ENCODE peak calls at places on chromosomes 1 and 21, in five cellular contexts. One of them, this sample, is unnamed.

GRCh38 chr1:20981903-20982695 is 194.6 kb downstream of the EIF4G3 start:
- DNase-seq in dorsolateral prefrontal cortex: no peak
- DNase-seq in GM06990: no peak
- DNase-seq in astrocyte: peak; percentile 44
- DNase-seq in A549: peak; percentile 14
- DNase-seq in this sample: no peak

GRCh38 chr1:175373786-175374623 is 181.4 kb upstream of the KIAA0040 start:
- DNase-seq in dorsolateral prefrontal cortex: peak; percentile 22
- DNase-seq in GM06990: no peak
- DNase-seq in astrocyte: no peak
- DNase-seq in A549: peak; percentile 12
- DNase-seq in this sample: no peak

GRCh38 chr1:234564035-234565029 is 45.6 kb downstream of the IRF2BP2 start:
- DNase-seq in dorsolateral prefrontal cortex: no peak
- DNase-seq in GM06990: no peak
- DNase-seq in astrocyte: peak; percentile 97
- DNase-seq in A549: peak; percentile 83
- DNase-seq in this sample: no peak

GRCh38 chr21:32096411-32096810 is 182.4 kb downstream of the MIS18A start:
- DNase-seq in dorsolateral prefrontal cortex: no peak
- DNase-seq in GM06990: no peak
- DNase-seq in astrocyte: no peak
- DNase-seq in A549: peak; percentile 18
- DNase-seq in this sample: no peak

GRCh38 chr1:245682638-245683376 is 528.0 kb downstream of the KIF26B start:
- DNase-seq in dorsolateral prefrontal cortex: peak; percentile 49
- DNase-seq in GM06990: no peak
- DNase-seq in astrocyte: no peak
- DNase-seq in A549: no peak
- DNase-seq in this sample: no peak

GRCh38 chr1:56578963-56579875 is at the start of gene PLPP3:
- DNase-seq in dorsolateral prefrontal cortex: peak; percentile 14
- DNase-seq in GM06990: peak; percentile 78
- DNase-seq in astrocyte: peak; percentile 89
- DNase-seq in A549: peak; percentile 88
- DNase-seq in this sample: no peak

GRCh38 chr1:201123866-201124265 is 3.1 kb downstream of the ASCL5 start:
- DNase-seq in dorsolateral prefrontal cortex: no peak
- DNase-seq in GM06990: no peak
- DNase-seq in astrocyte: no peak
- DNase-seq in A549: no peak
- DNase-seq in this sample: no peak

GRCh38 chr1:176803596-176803995 is 340.6 kb downstream of the PAPPA2 start:
- DNase-seq in dorsolateral prefrontal cortex: no peak
- DNase-seq in GM06990: no peak
- DNase-seq in astrocyte: no peak
- DNase-seq in A549: no peak
- DNase-seq in this sample: no peak

GRCh38 chr1:228400237-228400651 is 6.4 kb downstream of the TRIM11 start:
- DNase-seq in dorsolateral prefrontal cortex: no peak
- DNase-seq in GM06990: no peak
- DNase-seq in astrocyte: no peak
- DNase-seq in A549: no peak
- DNase-seq in this sample: no peak

GRCh38 chr1:29538586-29538985 is 302.3 kb downstream of the PTPRU start:
- DNase-seq in dorsolateral prefrontal cortex: no peak
- DNase-seq in GM06990: no peak
- DNase-seq in astrocyte: no peak
- DNase-seq in A549: no peak
- DNase-seq in this sample: no peak

GRCh38 chr1:227447531-227447990 is 115.8 kb upstream of the ZNF678 start:
- DNase-seq in dorsolateral prefrontal cortex: no peak
- DNase-seq in GM06990: no peak
- DNase-seq in astrocyte: peak; percentile 12
- DNase-seq in A549: no peak
- DNase-seq in this sample: no peak

GRCh38 chr1:184558691-184559090 is 171.9 kb downstream of the C1orf21 start:
- DNase-seq in dorsolateral prefrontal cortex: no peak
- DNase-seq in GM06990: no peak
- DNase-seq in astrocyte: no peak
- DNase-seq in A549: no peak
- DNase-seq in this sample: no peak

GRCh38 chr1:226603030-226603960 is 54.7 kb downstream of the STUM start:
- DNase-seq in dorsolateral prefrontal cortex: peak; percentile 88
- DNase-seq in GM06990: no peak
- DNase-seq in astrocyte: peak; percentile 13
- DNase-seq in A549: no peak
- DNase-seq in this sample: no peak

GRCh38 chr1:39063775-39064174 is 37.6 kb downstream of the NDUFS5 start:
- DNase-seq in dorsolateral prefrontal cortex: no peak
- DNase-seq in GM06990: no peak
- DNase-seq in astrocyte: no peak
- DNase-seq in A549: no peak
- DNase-seq in this sample: no peak

GRCh38 chr1:95018602-95019369 is 54.0 kb downstream of the ALG14 start:
- DNase-seq in dorsolateral prefrontal cortex: no peak
- DNase-seq in GM06990: no peak
- DNase-seq in astrocyte: peak; percentile 72
- DNase-seq in A549: no peak
- DNase-seq in this sample: no peak

GRCh38 chr1:3405974-3406867 is 48.2 kb upstream of the ARHGEF16 start:
- DNase-seq in dorsolateral prefrontal cortex: no peak
- DNase-seq in GM06990: no peak
- DNase-seq in astrocyte: no peak
- DNase-seq in A549: no peak
- DNase-seq in this sample: no peak

GRCh38 chr1:210394281-210394798 is 65.6 kb downstream of the HHAT start:
- DNase-seq in dorsolateral prefrontal cortex: no peak
- DNase-seq in GM06990: no peak
- DNase-seq in astrocyte: peak; percentile 87
- DNase-seq in A549: no peak
- DNase-seq in this sample: no peak

GRCh38 chr1:16967095-16967567 is 13.3 kb downstream of the MFAP2 start:
- DNase-seq in dorsolateral prefrontal cortex: no peak
- DNase-seq in GM06990: no peak
- DNase-seq in astrocyte: peak; percentile 83
- DNase-seq in A549: no peak
- DNase-seq in this sample: no peak

GRCh38 chr1:8330271-8331125 is 12.6 kb downstream of the SLC45A1 start:
- DNase-seq in dorsolateral prefrontal cortex: no peak
- DNase-seq in GM06990: no peak
- DNase-seq in astrocyte: no peak
- DNase-seq in A549: no peak
- DNase-seq in this sample: no peak

GRCh38 chr1:185017338-185017737 is 28.0 kb upstream of the RNF2 start:
- DNase-seq in dorsolateral prefrontal cortex: no peak
- DNase-seq in GM06990: no peak
- DNase-seq in astrocyte: peak; percentile 90
- DNase-seq in A549: peak; percentile 65
- DNase-seq in this sample: no peak

GRCh38 chr1:179208681-179209477 is 20.6 kb downstream of the ABL2 start:
- DNase-seq in dorsolateral prefrontal cortex: no peak
- DNase-seq in GM06990: no peak
- DNase-seq in astrocyte: no peak
- DNase-seq in A549: no peak
- DNase-seq in this sample: no peak

GRCh38 chr1:170659404-170660035 is 4.4 kb upstream of the PRRX1 start:
- DNase-seq in dorsolateral prefrontal cortex: no peak
- DNase-seq in GM06990: no peak
- DNase-seq in astrocyte: no peak
- DNase-seq in A549: no peak
- DNase-seq in this sample: no peak

GRCh38 chr1:67118191-67118590 is 16.6 kb downstream of the C1orf141 start:
- DNase-seq in dorsolateral prefrontal cortex: no peak
- DNase-seq in GM06990: no peak
- DNase-seq in astrocyte: peak; percentile 14
- DNase-seq in A549: no peak
- DNase-seq in this sample: no peak

GRCh38 chr1:169989246-169989645 is 85.2 kb downstream of the KIFAP3 start:
- DNase-seq in dorsolateral prefrontal cortex: no peak
- DNase-seq in GM06990: no peak
- DNase-seq in astrocyte: no peak
- DNase-seq in A549: no peak
- DNase-seq in this sample: no peak

GRCh38 chr1:2516124-2516523 is 10.3 kb downstream of the PANK4 start:
- DNase-seq in dorsolateral prefrontal cortex: no peak
- DNase-seq in GM06990: no peak
- DNase-seq in astrocyte: no peak
- DNase-seq in A549: no peak
- DNase-seq in this sample: no peak

GRCh38 chr1:15101112-15101760 is 52.3 kb upstream of the TMEM51 start:
- DNase-seq in dorsolateral prefrontal cortex: no peak
- DNase-seq in GM06990: no peak
- DNase-seq in astrocyte: no peak
- DNase-seq in A549: no peak
- DNase-seq in this sample: no peak

DNA sequence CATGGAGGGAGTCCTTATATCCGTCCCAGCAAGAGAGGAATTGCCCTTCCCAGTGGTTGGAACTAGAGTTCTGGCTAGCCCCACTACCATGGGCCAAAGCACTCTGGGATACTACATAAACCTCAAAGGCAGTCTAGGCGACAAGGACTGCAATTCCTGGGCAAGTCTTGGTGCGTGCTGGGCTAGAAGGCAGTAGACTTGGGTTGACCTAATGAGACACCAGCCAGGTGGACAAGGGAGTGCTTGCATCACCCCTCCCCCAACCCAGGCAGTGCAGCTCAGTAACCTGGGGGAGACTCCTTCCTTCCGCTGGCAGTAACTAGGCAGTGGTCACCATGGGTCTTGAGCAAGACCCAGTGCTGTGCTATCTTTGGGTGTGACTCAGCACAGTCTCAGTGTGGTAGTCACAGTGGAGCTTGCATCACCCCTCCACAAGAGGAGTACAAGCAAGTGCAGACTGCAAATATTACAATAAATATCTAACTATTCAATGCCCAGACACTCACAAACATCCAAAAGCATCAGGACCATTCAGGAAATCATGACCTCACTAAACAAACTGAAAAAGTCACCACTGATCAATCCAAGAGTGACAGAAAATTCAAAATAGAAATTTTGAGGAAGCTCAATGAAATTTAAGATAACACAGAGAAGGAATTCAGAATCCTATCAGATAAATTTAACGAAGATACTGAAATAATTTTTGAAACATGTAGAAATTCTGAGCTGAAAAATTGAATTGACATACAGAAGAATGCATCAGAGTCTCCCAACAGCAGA is 84.7 kb upstream of the LYPLAL1 start:
- DNase-seq in dorsolateral prefrontal cortex: no peak
- DNase-seq in GM06990: peak; percentile 62
- DNase-seq in astrocyte: peak; percentile 95
- DNase-seq in A549: peak; percentile 97
- DNase-seq in this sample: peak; percentile 80
- H3K4me3 ChIP-seq in dorsolateral prefrontal cortex: no peak overlapping the region
- H3K4me3 ChIP-seq in GM06990: no peak overlapping the region
- H3K4me3 ChIP-seq in astrocyte: no peak overlapping the region
- H3K4me3 ChIP-seq in A549: no peak overlapping the region
- H3K4me3 ChIP-seq in this sample: no peak overlapping the region

DNA sequence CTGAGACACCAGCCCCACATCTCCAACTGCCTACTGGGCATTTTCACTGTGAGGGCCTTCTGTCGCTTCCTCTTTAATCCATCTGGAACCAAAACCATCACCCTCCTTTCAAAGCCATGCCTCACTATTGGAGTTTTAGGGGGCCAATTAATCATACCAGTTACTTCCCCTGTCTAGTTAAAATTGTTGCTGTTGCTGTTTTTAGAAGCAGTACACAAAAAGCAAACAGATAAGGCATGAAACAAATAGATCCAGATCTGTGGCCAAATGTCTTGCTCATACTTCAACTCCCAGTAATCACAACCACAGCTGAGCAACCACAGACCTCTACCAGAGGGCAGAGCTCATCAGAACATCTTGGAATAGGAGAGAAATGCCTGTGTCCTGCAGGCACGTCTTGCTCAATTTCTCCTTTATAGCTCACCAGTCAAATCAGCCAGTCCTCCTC is 133.8 kb upstream of the C1orf105 start:
- DNase-seq in dorsolateral prefrontal cortex: no peak
- DNase-seq in GM06990: no peak
- DNase-seq in astrocyte: peak; percentile 98
- DNase-seq in A549: peak; percentile 26
- DNase-seq in this sample: no peak
- TF ChIP-seq CTCF in dorsolateral prefrontal cortex: no peak
- TF ChIP-seq CTCF in GM06990: no peak
- TF ChIP-seq CTCF in astrocyte: no peak
- TF ChIP-seq CTCF in A549: no peak
- TF ChIP-seq CTCF in this sample: no peak

GRCh38 chr1:36766481-36766880 is 267.8 kb downstream of the GRIK3 start:
- DNase-seq in dorsolateral prefrontal cortex: no peak
- DNase-seq in GM06990: no peak
- DNase-seq in astrocyte: no peak
- DNase-seq in A549: no peak
- DNase-seq in this sample: no peak

GRCh38 chr1:36763771-36764170 is 270.5 kb downstream of the GRIK3 start:
- DNase-seq in dorsolateral prefrontal cortex: no peak
- DNase-seq in GM06990: no peak
- DNase-seq in astrocyte: no peak
- DNase-seq in A549: no peak
- DNase-seq in this sample: no peak

GRCh38 chr1:36762174-36762573 is 272.1 kb downstream of the GRIK3 start:
- DNase-seq in dorsolateral prefrontal cortex: no peak
- DNase-seq in GM06990: no peak
- DNase-seq in astrocyte: no peak
- DNase-seq in A549: no peak
- DNase-seq in this sample: no peak

GRCh38 chr1:36765785-36766300 is 268.5 kb downstream of the GRIK3 start:
- DNase-seq in dorsolateral prefrontal cortex: no peak
- DNase-seq in GM06990: no peak
- DNase-seq in astrocyte: no peak
- DNase-seq in A549: no peak
- DNase-seq in this sample: no peak

GRCh38 chr1:36764796-36765195 is 269.5 kb downstream of the GRIK3 start:
- DNase-seq in dorsolateral prefrontal cortex: no peak
- DNase-seq in GM06990: no peak
- DNase-seq in astrocyte: no peak
- DNase-seq in A549: no peak
- DNase-seq in this sample: no peak
- H3K4me3 ChIP-seq in dorsolateral prefrontal cortex: no peak overlapping the region
- H3K4me3 ChIP-seq in GM06990: no peak overlapping the region
- H3K4me3 ChIP-seq in astrocyte: no peak overlapping the region
- H3K4me3 ChIP-seq in A549: no peak overlapping the region
- H3K4me3 ChIP-seq in this sample: no peak overlapping the region

GRCh38 chr1:216194721-216195120 is 228.5 kb downstream of the USH2A start:
- DNase-seq in dorsolateral prefrontal cortex: no peak
- DNase-seq in GM06990: no peak
- DNase-seq in astrocyte: no peak
- DNase-seq in A549: no peak
- DNase-seq in this sample: no peak

GRCh38 chr1:216190438-216190837 is 232.8 kb downstream of the USH2A start:
- DNase-seq in dorsolateral prefrontal cortex: no peak
- DNase-seq in GM06990: no peak
- DNase-seq in astrocyte: no peak
- DNase-seq in A549: no peak
- DNase-seq in this sample: no peak

GRCh38 chr1:216193839-216194443 is 229.3 kb downstream of the USH2A start:
- DNase-seq in dorsolateral prefrontal cortex: no peak
- DNase-seq in GM06990: no peak
- DNase-seq in astrocyte: no peak
- DNase-seq in A549: no peak
- DNase-seq in this sample: no peak
- TF ChIP-seq CTCF in dorsolateral prefrontal cortex: no peak
- TF ChIP-seq CTCF in GM06990: peak; percentile 20
- TF ChIP-seq CTCF in astrocyte: peak; percentile 9
- TF ChIP-seq CTCF in A549: no peak
- TF ChIP-seq CTCF in this sample: peak; percentile 14